ENCODE peak calls at places on chromosomes 6 and 20, in eight cellular contexts. Q, B, X, E, K, O, Y and G are unnamed samples.

GRCh38 chr6:83592770-83593394 is 80.5 kb downstream of the PRSS35 start:
- DNase-seq in E (peak), Q (no peak), K (peak), O (peak), X (no peak), Y (peak), B (no peak), G (peak)

GRCh38 chr6:90905351-90905750 is 318.5 kb upstream of the MAP3K7 start:
- DNase-seq in X (no peak), B (no peak), O (no peak), K (no peak), Y (no peak), E (no peak), Q (no peak), G (no peak)

GRCh38 chr6:163198396-163198795 is 216.1 kb upstream of the QKI start:
- DNase-seq in Q (no peak), O (no peak), Y (no peak), B (no peak), E (no peak), X (no peak), K (no peak), G (no peak)

GRCh38 chr6:66264376-66264775 is 557.4 kb upstream of the EYS start:
- DNase-seq in Q (no peak), E (no peak), Y (no peak), O (no peak), B (no peak), X (no peak), K (no peak), G (no peak)

GRCh38 chr6:161218222-161218621 is 55.6 kb downstream of the AGPAT4 start:
- DNase-seq in Q (no peak), K (no peak), Y (no peak), O (peak), E (peak), X (no peak), B (no peak), G (no peak)

GRCh38 chr6:7532821-7533220 is 8.7 kb upstream of the DSP start:
- DNase-seq in O (no peak), E (peak), Y (no peak), Q (no peak), X (no peak), B (no peak), K (no peak), G (no peak)

GRCh38 chr20:48845000-48845399 is 17.2 kb upstream of the PREX1 start:
- DNase-seq in B (no peak), Y (peak), K (no peak), Q (no peak), X (no peak), O (peak), E (no peak), G (peak)

GRCh38 chr6:72621243-72622093 is at the start of gene KCNQ5:
- DNase-seq in O (peak), K (peak), X (peak), Q (no peak), Y (no peak), B (peak), E (peak), G (no peak)

GRCh38 chr6:122428781-122429180 is 29.3 kb downstream of the HSF2 start:
- DNase-seq in O (no peak), X (no peak), Y (no peak), B (no peak), K (no peak), E (no peak), Q (no peak), G (peak)

GRCh38 chr6:97151611-97152010 is 131.4 kb downstream of the MMS22L start:
- DNase-seq in Q (no peak), K (no peak), B (no peak), X (no peak), E (no peak), O (no peak), Y (no peak), G (no peak)

GRCh38 chr20:54025166-54025835 is 45.1 kb downstream of the BCAS1 start:
- DNase-seq in Y (no peak), E (peak), K (peak), Q (no peak), X (peak), B (no peak), O (no peak), G (peak)

GRCh38 chr20:39075731-39076130 is 113.6 kb downstream of the DHX35 start:
- DNase-seq in X (no peak), E (no peak), Q (no peak), Y (no peak), B (no peak), K (no peak), O (no peak), G (no peak)

GRCh38 chr6:160398674-160399271 is 50.6 kb downstream of the SLC22A3 start:
- DNase-seq in O (peak), B (no peak), Q (no peak), Y (no peak), K (no peak), X (no peak), E (no peak), G (peak)

GRCh38 chr6:56616967-56617366 is 25.7 kb downstream of the DST start:
- DNase-seq in K (no peak), Y (no peak), O (no peak), Q (no peak), E (no peak), B (no peak), X (no peak), G (no peak)

GRCh38 chr20:20018366-20018765 is 1.2 kb downstream of the NAA20 start:
- DNase-seq in E (no peak), Q (no peak), K (no peak), Y (no peak), X (no peak), B (no peak), O (no peak), G (no peak)

GRCh38 chr6:44933113-44933512 is 395.0 kb upstream of the RUNX2 start:
- DNase-seq in E (no peak), K (no peak), Y (no peak), B (no peak), O (no peak), Q (no peak), X (no peak), G (no peak)

GRCh38 chr6:45477785-45478184 is 100.1 kb upstream of the SUPT3H start:
- DNase-seq in E (no peak), Q (no peak), B (no peak), Y (no peak), X (no peak), K (no peak), O (no peak), G (no peak)